ENCODE peak calls at places on chromosomes 4 and X, in seven cellular contexts. Q is IMR-90, P is mesenchymal stem cell, O is neuronal stem cell, W is H9, D is H1, S is trophoblast cell. X is an unnamed sample.

GRCh38 chrX:13759152-13759718 is 24.7 kb downstream of the OFD1 start:
- DNase-seq in W (no peak), P (no peak), S (no peak), D (no peak), Q (no peak), O (no peak), X (no peak)

GRCh38 chr4:76634239-76634638 is 199.2 kb downstream of the SHROOM3 start:
- DNase-seq in S (peak), W (no peak), O (no peak), D (no peak), Q (peak), P (peak), X (peak)

GRCh38 chrX:47420264-47420663 is 49.9 kb downstream of the ZNF157 start:
- DNase-seq in P (no peak), O (no peak), Q (no peak), W (no peak), S (no peak), D (no peak), X (no peak)

GRCh38 chrX:8726031-8726652 is 5.8 kb downstream of the ANOS1 start:
- DNase-seq in D (no peak), W (no peak), O (no peak), S (no peak), Q (no peak), P (peak), X (peak)

GRCh38 chr4:21469438-21470032 is 479.0 kb downstream of the KCNIP4 start:
- DNase-seq in Q (no peak), W (no peak), O (no peak), S (no peak), D (no peak), P (peak), X (peak)

GRCh38 chr4:55859711-55860110 is 6.3 kb downstream of the EXOC1 start:
- DNase-seq in D (no peak), O (no peak), P (no peak), Q (peak), W (no peak), S (no peak), X (no peak)

GRCh38 chr4:114208747-114209146 is 229.3 kb upstream of the ARSJ start:
- DNase-seq in P (no peak), W (no peak), O (no peak), S (no peak), Q (peak), D (no peak), X (no peak)

GRCh38 chrX:131617182-131617581 is 73.3 kb downstream of the OR13H1 start:
- DNase-seq in W (no peak), Q (peak), S (no peak), D (no peak), O (no peak), P (peak), X (no peak)

GRCh38 chrX:20623448-20623847 is 356.7 kb upstream of the RPS6KA3 start:
- DNase-seq in Q (no peak), S (no peak), W (no peak), D (no peak), O (no peak), P (peak), X (peak)

GRCh38 chr4:63226236-63226635 is 1183.0 kb downstream of the TECRL start:
- DNase-seq in O (no peak), D (no peak), Q (no peak), S (no peak), W (no peak), P (no peak), X (peak)

GRCh38 chr4:2425386-2426068 is 6.8 kb downstream of the CFAP99 start:
- DNase-seq in D (no peak), O (no peak), W (no peak), S (no peak), P (no peak), Q (no peak), X (no peak)

GRCh38 chr4:2426711-2427275 is 8.0 kb downstream of the CFAP99 start:
- DNase-seq in D (no peak), P (no peak), O (no peak), W (no peak), Q (no peak), S (no peak), X (no peak)

GRCh38 chr4:2427383-2428334 is 8.9 kb downstream of the CFAP99 start:
- DNase-seq in S (no peak), Q (no peak), O (no peak), W (peak), P (no peak), D (no peak), X (no peak)

GRCh38 chr4:2426069-2426397 is 7.3 kb downstream of the CFAP99 start:
- DNase-seq in W (peak), O (no peak), P (no peak), D (no peak), Q (no peak), S (no peak), X (no peak)

DNA sequence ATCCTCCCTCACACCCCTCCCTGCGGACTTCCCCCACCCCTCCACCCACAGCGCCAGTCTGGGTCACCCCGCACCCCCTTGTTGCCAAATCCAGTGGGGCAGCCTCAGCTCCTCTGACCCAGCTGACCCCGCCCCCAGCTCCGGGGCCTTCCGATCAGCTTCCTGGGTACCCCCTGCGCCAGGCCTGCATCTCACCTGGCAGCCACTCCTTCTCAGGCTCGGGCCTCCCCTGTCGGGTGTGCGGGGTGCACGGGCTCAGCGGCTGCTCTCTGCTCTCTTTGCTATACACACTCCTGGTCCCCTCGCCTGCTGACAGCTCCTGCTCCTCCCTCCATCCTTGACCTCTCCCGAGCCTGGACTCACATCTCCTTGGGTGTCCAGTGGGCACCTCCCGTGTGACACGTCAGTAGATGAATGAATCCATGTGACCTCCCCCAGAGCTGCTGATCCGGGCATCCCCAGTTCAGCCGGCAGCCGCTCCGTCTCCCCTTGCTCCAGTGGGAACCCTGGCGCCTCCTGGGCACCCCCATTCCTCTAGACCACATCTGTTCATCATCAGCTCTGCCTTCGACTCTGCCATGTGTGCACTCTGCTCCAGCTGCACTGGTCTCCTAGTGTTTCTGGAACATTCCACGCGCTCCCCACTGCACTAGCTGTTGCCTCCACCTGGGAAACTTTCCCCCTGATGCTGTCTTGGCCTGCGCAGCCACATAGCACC is 9.9 kb downstream of the CFAP99 start:
- DNase-seq in S (no peak), O (no peak), P (no peak), W (peak), Q (no peak), D (no peak), X (no peak)
- H3K9ac ChIP-seq in S (no peak), O (no peak), P (no peak), W (no peak), Q (no peak), D (no peak), X (no peak)

DNA sequence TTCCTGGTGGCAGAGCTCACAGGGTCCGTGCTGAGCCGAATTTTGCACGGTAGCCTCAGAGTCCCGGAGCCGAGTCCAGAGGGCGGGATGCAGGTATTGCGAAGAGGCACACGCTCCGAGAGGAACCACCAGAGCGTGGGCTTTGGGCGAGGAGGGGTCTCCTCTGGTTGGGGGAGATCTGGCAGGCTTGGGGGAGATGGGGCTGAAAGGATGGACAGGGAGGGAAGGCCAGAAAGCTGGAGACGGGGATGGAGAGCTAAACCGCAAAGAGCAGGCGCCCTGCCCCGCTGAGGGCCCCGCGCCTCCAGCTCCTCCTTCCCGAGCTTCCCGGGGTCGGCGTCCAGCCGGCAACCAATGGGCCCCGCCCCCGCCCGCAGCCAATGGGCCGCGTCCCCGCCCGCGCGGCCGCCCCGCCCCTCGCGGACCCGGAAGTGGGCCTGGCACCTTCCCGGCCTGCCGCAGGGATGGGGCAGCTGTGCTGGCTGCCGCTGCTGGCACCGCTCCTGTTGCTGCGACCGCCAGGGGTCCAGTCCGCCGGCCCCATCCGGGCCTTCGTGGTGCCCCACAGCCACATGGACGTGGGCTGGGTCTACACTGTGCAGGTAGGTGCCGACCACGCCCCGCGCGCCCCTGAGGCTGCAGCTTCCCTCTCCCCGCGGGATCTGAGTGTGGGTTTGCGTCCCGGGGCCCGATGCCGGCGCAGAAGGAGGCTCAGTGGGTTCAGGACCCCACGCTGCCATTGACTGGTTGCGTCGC is at the start of gene MAN2B2:
- DNase-seq in O (peak), W (peak), S (peak), Q (peak), P (peak), D (peak), X (peak)
- H3K18ac ChIP-seq in O (peak), W (peak), S (peak), Q (peak), P (peak), D (peak), X (no peak)

GRCh38 chrX:49157194-49157593 is 5.4 kb upstream of the MAGIX start:
- DNase-seq in D (no peak), W (peak), O (no peak), Q (no peak), S (no peak), P (no peak), X (no peak)

GRCh38 chrX:49153467-49153866 is 9.1 kb upstream of the MAGIX start:
- DNase-seq in S (no peak), Q (no peak), O (no peak), W (no peak), P (no peak), D (no peak), X (no peak)

GRCh38 chrX:49160908-49161307 is 1.6 kb upstream of the MAGIX start:
- DNase-seq in D (no peak), P (no peak), S (no peak), Q (no peak), O (no peak), W (no peak), X (no peak)

GRCh38 chrX:49155900-49156837 is 6.4 kb upstream of the MAGIX start:
- DNase-seq in W (peak), S (peak), D (no peak), P (peak), Q (peak), O (peak), X (peak)

DNA sequence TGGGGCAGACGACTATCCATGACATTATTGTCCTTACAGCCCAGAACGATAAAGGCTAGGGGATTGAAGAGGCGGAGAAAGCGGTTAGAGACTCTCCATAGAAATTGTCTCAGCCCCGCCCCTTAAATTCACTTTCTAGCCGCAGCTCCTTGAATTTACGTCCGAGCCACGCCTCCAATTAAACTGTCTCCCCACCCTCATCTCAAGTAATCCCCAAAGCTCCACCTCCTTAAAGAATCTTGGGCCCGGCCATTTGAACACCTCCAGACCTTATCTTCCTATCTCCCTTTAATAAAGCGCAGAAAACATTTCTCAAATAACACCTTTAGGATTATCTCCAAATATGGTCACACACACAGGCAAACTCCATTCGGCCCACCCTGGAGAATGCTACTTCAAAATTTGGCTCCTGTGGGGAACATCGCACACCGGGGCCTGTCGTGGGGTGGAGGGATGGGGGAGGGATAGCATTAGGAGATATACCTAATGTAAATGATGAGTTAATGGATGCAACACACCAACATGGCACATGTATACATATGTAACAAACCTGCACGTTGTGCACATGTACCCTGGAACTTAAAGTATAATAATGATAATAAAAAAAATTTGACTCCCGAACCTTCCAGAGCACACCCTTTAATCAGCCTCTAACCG is 7.2 kb upstream of the MAGIX start:
- DNase-seq in D (no peak), W (peak), P (peak), O (peak), S (no peak), Q (peak), X (peak)
- H3K4ac ChIP-seq in D (no peak), W (no peak), P (no peak), O (no peak), S (no peak), Q (peak), X (no peak)

GRCh38 chr4:136307765-136308164 is 1224.5 kb downstream of the PCDH18 start:
- DNase-seq in Q (no peak), D (no peak), P (no peak), W (no peak), S (no peak), O (no peak), X (no peak)

GRCh38 chr4:136302566-136302965 is 1229.7 kb downstream of the PCDH18 start:
- DNase-seq in P (no peak), W (no peak), Q (no peak), S (no peak), D (no peak), O (no peak), X (no peak)

GRCh38 chr4:136301773-136302172 is 1230.5 kb downstream of the PCDH18 start:
- DNase-seq in P (no peak), S (no peak), O (no peak), W (no peak), Q (no peak), D (no peak), X (no peak)

GRCh38 chr4:136311774-136312173 is 1220.5 kb downstream of the PCDH18 start:
- DNase-seq in W (no peak), S (no peak), O (no peak), D (no peak), P (no peak), Q (no peak), X (no peak)

DNA sequence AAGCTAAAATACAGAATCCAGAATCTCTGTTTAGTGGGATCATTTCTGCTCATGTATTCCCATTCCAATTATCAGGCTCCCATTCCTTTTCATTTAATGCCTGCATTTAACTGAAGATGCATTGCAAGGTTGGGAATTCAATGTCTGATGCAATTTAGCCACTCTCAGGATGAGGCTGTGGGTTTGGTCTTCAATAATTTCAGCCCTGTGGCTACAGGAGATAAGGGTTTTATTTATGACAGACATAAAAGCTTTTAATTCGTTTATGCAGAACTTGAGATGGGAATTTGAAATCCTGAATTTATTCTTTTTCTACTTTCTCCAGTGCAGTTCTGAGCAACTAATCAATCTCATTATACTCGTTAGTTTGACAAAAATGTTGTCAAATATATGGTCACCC is 1225.9 kb downstream of the PCDH18 start:
- DNase-seq in Q (no peak), D (no peak), O (no peak), W (no peak), P (no peak), S (no peak), X (no peak)
- H3K9ac ChIP-seq in Q (no peak), D (no peak), O (no peak), W (no peak), P (no peak), S (no peak), X (no peak)

GRCh38 chr4:166670341-166670740 is 564.0 kb downstream of the SPOCK3 start:
- DNase-seq in D (no peak), P (no peak), S (no peak), Q (no peak), O (no peak), W (no peak), X (peak)
- H3K18ac ChIP-seq in D (no peak), P (no peak), S (no peak), Q (no peak), O (no peak), W (no peak), X (no peak)

GRCh38 chr4:153728151-153728550 is 31.7 kb downstream of the RNF175 start:
- DNase-seq in D (no peak), Q (no peak), S (no peak), W (no peak), P (no peak), O (no peak), X (no peak)
- H3K4ac ChIP-seq in D (no peak), Q (no peak), S (no peak), W (no peak), P (no peak), O (no peak), X (no peak)

DNA sequence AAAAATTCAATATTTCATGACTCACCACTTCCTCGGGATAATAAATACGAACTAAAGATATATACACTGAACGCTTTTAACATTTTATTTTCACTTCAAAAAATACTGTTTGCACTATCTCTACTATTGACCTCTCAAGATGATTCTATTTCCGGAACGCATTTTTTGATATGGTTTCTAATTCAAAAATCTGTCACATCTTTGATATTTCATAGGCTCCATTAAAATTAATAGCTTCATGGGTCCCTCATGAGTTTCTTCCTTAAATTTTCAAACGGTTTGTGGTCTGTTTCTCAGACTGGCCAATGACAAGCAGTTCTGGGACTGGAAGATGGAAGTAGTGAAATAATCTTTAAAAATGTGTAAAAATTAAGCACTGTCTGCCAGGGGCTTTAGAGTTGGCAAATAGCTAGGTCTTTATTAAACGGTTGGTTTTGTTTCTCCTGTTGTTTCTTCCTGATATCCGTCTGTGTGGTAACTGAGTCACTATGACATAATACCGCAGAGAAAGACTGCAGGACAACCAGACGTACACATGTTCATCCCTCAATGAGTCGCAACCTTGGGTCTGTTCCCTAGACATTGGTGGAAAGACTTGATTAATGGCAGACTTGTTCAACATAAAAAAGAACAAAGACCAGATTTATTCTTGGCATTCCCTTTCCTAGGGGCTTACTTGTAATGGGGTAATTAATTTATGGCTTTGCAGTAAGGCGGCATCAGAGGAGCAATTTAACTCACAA is 133.8 kb downstream of the PALLD start:
- DNase-seq in S (no peak), O (no peak), Q (peak), W (no peak), P (peak), D (no peak), X (no peak)
- H3K9ac ChIP-seq in S (peak), O (no peak), Q (peak), W (no peak), P (peak), D (peak), X (peak)